ENCODE peak calls at places on chromosome 9, in five cellular contexts. G is neuronal stem cell, X is IMR-90, Y is H1, A is mesenchymal stem cell. W is an unnamed sample.

GRCh38 chr9:3906437-3907213 is 380.8 kb upstream of the RFX3 start:
- DNase-seq in G (no peak), X (peak; percentile 95), Y (no peak), A (peak; percentile 93), W (peak; percentile 92)

GRCh38 chr9:78292716-78293497 is 4.0 kb upstream of the PSAT1 start:
- DNase-seq in G (no peak), X (no peak), Y (no peak), A (no peak), W (no peak)

GRCh38 chr9:29945012-29945411 is 2371.7 kb upstream of the C9orf72 start:
- DNase-seq in G (no peak), X (no peak), Y (no peak), A (no peak), W (no peak)

GRCh38 chr9:92637331-92637730 is 32.6 kb downstream of the IPPK start:
- DNase-seq in G (no peak), X (no peak), Y (no peak), A (no peak), W (no peak)

GRCh38 chr9:72254881-72255545 is 105.8 kb downstream of the GDA start:
- DNase-seq in G (no peak), X (no peak), Y (no peak), A (no peak), W (no peak)

GRCh38 chr9:115241641-115242040 is 123.7 kb upstream of the TNC start:
- DNase-seq in G (no peak), X (no peak), Y (no peak), A (no peak), W (no peak)

GRCh38 chr9:135480942-135481315 is 1.3 kb downstream of the PPP1R26 start:
- DNase-seq in G (no peak), X (no peak), Y (no peak), A (no peak), W (no peak)

GRCh38 chr9:7879551-7880245 is 80.1 kb upstream of the DMAC1 start:
- DNase-seq in G (peak; percentile 42), X (no peak), Y (peak; percentile 43), A (no peak), W (no peak)

GRCh38 chr9:36145970-36146369 is 9.4 kb downstream of the GLIPR2 start:
- DNase-seq in G (no peak), X (no peak), Y (no peak), A (no peak), W (no peak)

GRCh38 chr9:75229605-75230332 is 141.5 kb downstream of the OSTF1 start:
- DNase-seq in G (no peak), X (no peak), Y (no peak), A (no peak), W (no peak)

GRCh38 chr9:112332272-112332671 is 1.1 kb downstream of the PTBP3 start:
- DNase-seq in G (no peak), X (no peak), Y (no peak), A (peak; percentile 35), W (no peak)

GRCh38 chr9:109132473-109133095 is 12.8 kb upstream of the TMEM245 start:
- DNase-seq in G (no peak), X (no peak), Y (no peak), A (no peak), W (no peak)

GRCh38 chr9:111896942-111897830 is 572 bp downstream of the UGCG start:
- DNase-seq in G (no peak), X (no peak), Y (peak; percentile 79), A (no peak), W (peak; percentile 39)

GRCh38 chr9:99060621-99061020 is 44.3 kb upstream of the TGFBR1 start:
- DNase-seq in G (no peak), X (no peak), Y (no peak), A (no peak), W (no peak)

GRCh38 chr9:74036549-74037231 is 460.4 kb upstream of the RORB start:
- DNase-seq in G (no peak), X (no peak), Y (no peak), A (no peak), W (no peak)

DNA sequence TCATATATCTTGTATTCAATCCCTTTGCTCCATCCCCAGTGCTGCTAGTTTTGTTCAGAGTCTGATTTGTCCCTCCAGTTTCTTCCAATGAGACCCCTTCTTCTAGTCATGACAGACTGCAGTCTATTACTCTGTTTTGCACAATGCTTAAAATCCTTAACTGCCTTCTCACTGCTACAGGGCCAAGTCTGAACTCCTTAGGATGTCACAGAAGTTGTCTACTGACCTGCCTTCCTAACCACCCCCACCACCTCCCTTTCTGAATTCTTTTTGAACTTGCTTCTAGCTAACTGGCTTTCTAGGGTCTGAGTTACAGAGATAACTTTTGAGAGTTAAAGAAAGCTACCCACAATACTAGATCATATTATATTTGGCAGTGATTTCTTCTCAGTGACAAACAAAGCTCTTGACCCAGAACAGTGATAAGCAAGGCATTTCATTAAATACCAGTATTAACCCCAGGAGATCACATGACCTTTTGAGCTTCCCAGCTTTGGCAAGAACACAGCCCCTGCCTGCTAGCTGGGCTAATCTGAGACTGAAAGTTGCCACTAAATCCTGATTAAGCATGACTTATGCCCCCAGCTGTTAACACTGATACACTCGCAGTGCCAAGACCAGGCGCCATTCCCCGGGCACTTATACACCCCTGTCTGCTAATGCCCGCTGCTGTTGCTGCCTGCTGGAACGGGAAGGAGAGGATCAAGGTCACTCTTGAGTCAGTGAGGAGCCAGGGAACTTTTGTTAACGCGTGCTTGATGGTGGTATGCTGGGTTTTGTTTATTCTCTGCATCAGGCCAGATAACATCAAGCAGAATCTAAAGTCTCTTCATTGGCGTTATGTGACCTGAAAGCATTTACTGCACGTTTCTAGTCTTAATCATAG is 36.4 kb upstream of the ADAMTSL1 start:
- DNase-seq in G (no peak), X (peak; percentile 65), Y (no peak), A (peak; percentile 49), W (no peak)
- H3K4me3 ChIP-seq in G (no peak overlapping the region), X (no peak overlapping the region), Y (no peak overlapping the region), A (no peak overlapping the region), W (no peak overlapping the region)

GRCh38 chr9:134125413-134126095 is 10.3 kb upstream of the WDR5 start:
- DNase-seq in G (no peak), X (no peak), Y (no peak), A (no peak), W (no peak)
- H4K91ac ChIP-seq in G (no peak overlapping the region), X (no peak overlapping the region), Y (no peak overlapping the region), A (no peak overlapping the region), W (no peak overlapping the region)

GRCh38 chr9:16884373-16884772 is 13.9 kb upstream of the BNC2 start:
- DNase-seq in G (no peak), X (no peak), Y (no peak), A (no peak), W (no peak)
- H3K27ac ChIP-seq in G (no peak overlapping the region), X (peak overlapping the region; percentile 53), Y (no peak overlapping the region), A (no peak overlapping the region), W (no peak overlapping the region)

GRCh38 chr9:113580041-113580953 is 116.8 kb downstream of the RGS3 start:
- DNase-seq in G (no peak), X (peak; percentile 35), Y (no peak), A (no peak), W (no peak)
- H3K4me3 ChIP-seq in G (no peak overlapping the region), X (no peak overlapping the region), Y (no peak overlapping the region), A (no peak overlapping the region), W (no peak overlapping the region)

DNA sequence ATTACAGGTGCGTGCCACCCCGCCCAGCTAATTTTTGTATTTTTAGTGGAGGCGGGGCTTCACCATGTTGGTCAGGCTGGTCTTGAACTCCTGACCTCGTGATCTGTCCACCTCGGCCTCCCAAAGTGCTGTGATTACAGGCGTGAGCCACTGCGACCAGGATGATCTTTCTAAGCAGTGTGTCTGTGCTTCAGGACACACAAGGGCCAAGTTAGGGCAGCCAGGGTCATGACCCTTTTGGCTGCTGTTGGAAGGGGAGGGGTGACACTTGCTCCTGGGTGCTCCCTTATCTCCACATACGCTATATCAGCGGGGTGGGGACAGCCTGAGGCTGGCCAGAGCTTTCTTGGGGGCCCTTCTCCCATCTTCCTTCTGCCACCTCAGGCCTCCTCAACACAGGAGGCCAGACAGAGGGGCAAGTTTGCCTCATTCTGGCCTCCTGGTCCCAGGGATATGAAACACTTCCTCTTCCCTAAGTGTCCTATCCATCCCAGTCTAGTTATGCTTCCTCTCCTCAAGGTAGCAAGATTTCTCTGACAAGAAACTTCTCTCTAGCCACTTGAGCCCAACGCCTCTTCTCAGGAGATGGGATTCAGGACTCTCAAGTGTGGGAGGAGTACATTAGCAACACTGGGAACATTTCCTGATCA is 1.9 kb upstream of the ZNF79 start:
- DNase-seq in G (no peak), X (no peak), Y (no peak), A (no peak), W (no peak)
- H4K91ac ChIP-seq in G (no peak overlapping the region), X (no peak overlapping the region), Y (no peak overlapping the region), A (no peak overlapping the region), W (no peak overlapping the region)

DNA sequence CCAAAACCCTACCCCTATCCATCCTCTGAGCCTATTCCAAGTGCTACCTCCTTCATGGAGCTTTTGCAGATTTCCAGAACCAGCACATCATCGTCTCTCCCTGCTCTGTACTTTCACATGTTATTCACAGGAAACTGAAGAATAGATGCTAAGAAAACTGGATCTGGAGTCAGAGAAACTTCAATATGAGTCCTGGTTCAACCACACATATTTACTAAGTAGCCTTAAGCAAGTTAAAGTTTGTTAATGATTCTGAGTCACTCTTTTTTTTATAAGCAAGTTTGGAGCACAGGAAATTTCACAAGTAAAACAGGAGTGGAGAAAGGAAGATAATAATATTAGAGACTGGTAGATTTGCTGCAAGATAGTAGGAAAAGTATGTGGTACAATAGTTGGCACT is 92.2 kb downstream of the STRBP start:
- DNase-seq in G (no peak), X (peak; percentile 47), Y (no peak), A (peak; percentile 56), W (peak; percentile 15)
- H3K27ac ChIP-seq in G (no peak overlapping the region), X (peak overlapping the region; percentile 21), Y (peak overlapping the region; percentile 81), A (no peak overlapping the region), W (no peak overlapping the region)

DNA sequence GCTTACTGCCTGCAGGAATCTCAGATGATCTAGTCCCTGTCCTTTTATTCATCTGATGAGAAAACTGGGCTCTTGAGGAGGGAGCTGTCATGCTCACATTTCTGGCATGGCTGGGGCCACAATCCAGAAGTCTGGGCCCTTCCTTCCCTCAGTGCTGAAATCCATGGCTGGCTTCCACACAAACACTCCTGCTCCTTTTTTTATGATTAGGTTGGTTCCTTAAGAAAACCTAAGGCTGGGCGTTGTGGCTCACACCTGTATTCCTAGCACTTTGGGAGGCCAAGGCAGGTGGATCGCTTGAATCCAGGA is 1.3 kb downstream of the ACER2 start:
- DNase-seq in G (no peak), X (no peak), Y (no peak), A (no peak), W (no peak)
- H3K4me3 ChIP-seq in G (peak overlapping the region; percentile 60), X (peak overlapping the region; percentile 84), Y (peak overlapping the region; percentile 88), A (no peak overlapping the region), W (no peak overlapping the region)

GRCh38 chr9:85077954-85078353 is 408.4 kb downstream of the NTRK2 start:
- DNase-seq in G (no peak), X (no peak), Y (no peak), A (no peak), W (no peak)
- H4K91ac ChIP-seq in G (no peak overlapping the region), X (no peak overlapping the region), Y (no peak overlapping the region), A (no peak overlapping the region), W (no peak overlapping the region)

DNA sequence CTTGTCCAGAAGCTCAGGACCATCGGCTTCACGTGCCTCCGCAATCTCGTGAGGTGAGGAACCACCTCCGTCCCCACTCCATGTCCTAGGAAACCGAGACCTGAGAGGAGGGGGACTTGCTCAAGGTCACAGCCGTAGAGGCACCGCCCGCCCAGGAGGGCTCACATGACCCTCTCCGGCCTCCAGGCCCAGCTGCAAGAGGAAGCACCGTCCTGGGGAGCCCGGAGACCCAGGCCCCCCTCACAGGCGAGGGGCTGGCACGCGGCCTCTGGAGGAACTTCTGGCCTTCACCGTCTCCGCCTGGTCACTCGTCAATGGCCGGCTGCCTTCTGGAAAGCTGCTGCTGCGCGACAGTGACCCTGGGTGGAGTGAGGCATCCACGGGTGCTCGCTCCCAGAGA is 24.2 kb downstream of the FAM78A start:
- DNase-seq in G (no peak), X (no peak), Y (no peak), A (no peak), W (no peak)
- H3K27ac ChIP-seq in G (no peak overlapping the region), X (no peak overlapping the region), Y (no peak overlapping the region), A (no peak overlapping the region), W (no peak overlapping the region)